ENCODE peak calls at places on chromosomes 16 and 17, in ten cellular contexts. O is CD4-positive, alpha-beta T cell; C is transverse colon; D is Karpas-422; K is substantia nigra; T is brain microvascular endothelial cell; S is left ventricle myocardium inferior; B is neural progenitor cell; V is CD8-positive, alpha-beta T cell; I is heart right ventricle. G is an unnamed sample.

GRCh38 chr16:70706948-70707465 is 21.2 kb upstream of the MTSS2 start:
- DNase-seq in O (no peak), C (no peak), D (no peak), K (no peak), T (peak), S (no peak), B (no peak), V (no peak), I (no peak), G (no peak)

GRCh38 chr17:46911311-46911710 is 11.6 kb upstream of the GOSR2 start:
- DNase-seq in O (no peak), C (no peak), D (no peak), K (no peak), T (no peak), S (no peak), B (no peak), V (no peak), I (peak), G (no peak)

GRCh38 chr16:4693956-4694663 is 748 bp downstream of the NUDT16L1 start:
- DNase-seq in O (peak), C (peak), D (peak), K (no peak), T (peak), S (peak), B (peak), V (peak), I (no peak), G (no peak)

GRCh38 chr16:73058616-73059409 is 10.9 kb upstream of the ZFHX3 start:
- DNase-seq in O (no peak), C (no peak), D (peak), K (no peak), T (peak), S (peak), B (peak), V (no peak), I (peak), G (no peak)

GRCh38 chr17:9971991-9972390 is 66.9 kb upstream of the RCVRN start:
- DNase-seq in O (no peak), C (peak), D (no peak), K (no peak), T (no peak), S (peak), B (no peak), V (no peak), I (peak), G (no peak)

GRCh38 chr17:9937901-9938300 is 32.8 kb upstream of the RCVRN start:
- DNase-seq in O (no peak), C (no peak), D (no peak), K (no peak), T (no peak), S (no peak), B (no peak), V (no peak), I (no peak), G (no peak)

GRCh38 chr17:77422104-77422782 is 281.5 kb downstream of the SEC14L1 start:
- DNase-seq in O (no peak), C (no peak), D (no peak), K (no peak), T (no peak), S (no peak), B (no peak), V (no peak), I (no peak), G (no peak)

GRCh38 chr17:82863646-82863940 is 23.8 kb upstream of the ZNF750 start:
- DNase-seq in O (no peak), C (no peak), D (no peak), K (no peak), T (no peak), S (no peak), B (no peak), V (no peak), I (no peak), G (no peak)

GRCh38 chr17:2883544-2884203 is 87.4 kb downstream of the RAP1GAP2 start:
- DNase-seq in O (no peak), C (no peak), D (no peak), K (no peak), T (peak), S (peak), B (no peak), V (no peak), I (peak), G (no peak)

GRCh38 chr17:43006639-43007551 is at the start of gene IFI35:
- DNase-seq in O (peak), C (peak), D (peak), K (peak), T (peak), S (peak), B (peak), V (peak), I (peak), G (no peak)

GRCh38 chr17:21166599-21167265 is 40.0 kb downstream of the DHRS7B start:
- DNase-seq in O (no peak), C (no peak), D (no peak), K (no peak), T (no peak), S (no peak), B (no peak), V (no peak), I (no peak), G (no peak)

GRCh38 chr17:77146882-77147281 is 6.1 kb downstream of the SEC14L1 start:
- DNase-seq in O (no peak), C (peak), D (no peak), K (no peak), T (no peak), S (no peak), B (no peak), V (no peak), I (no peak), G (no peak)

GRCh38 chr16:49120631-49121030 is 161.0 kb downstream of the CBLN1 start:
- DNase-seq in O (no peak), C (no peak), D (no peak), K (no peak), T (no peak), S (no peak), B (no peak), V (no peak), I (no peak), G (no peak)

GRCh38 chr17:59479141-59479540 is 86.3 kb upstream of the DHX40 start:
- DNase-seq in O (no peak), C (no peak), D (no peak), K (no peak), T (no peak), S (no peak), B (no peak), V (peak), I (no peak), G (peak)

GRCh38 chr17:409848-410673 is 57.5 kb upstream of the RPH3AL start:
- DNase-seq in O (peak), C (peak), D (peak), K (peak), T (peak), S (peak), B (peak), V (peak), I (peak), G (peak)

GRCh38 chr17:412211-413015 is 59.8 kb upstream of the RPH3AL start:
- DNase-seq in O (peak), C (peak), D (peak), K (peak), T (peak), S (no peak), B (peak), V (peak), I (peak), G (no peak)

GRCh38 chr17:409308-409847 is 56.8 kb upstream of the RPH3AL start:
- DNase-seq in O (no peak), C (no peak), D (no peak), K (no peak), T (no peak), S (no peak), B (no peak), V (no peak), I (no peak), G (no peak)

GRCh38 chr17:411416-412120 is 59.0 kb upstream of the RPH3AL start:
- DNase-seq in O (no peak), C (no peak), D (no peak), K (no peak), T (no peak), S (no peak), B (no peak), V (no peak), I (no peak), G (no peak)

GRCh38 chr17:410674-411401 is 58.2 kb upstream of the RPH3AL start:
- DNase-seq in O (peak), C (peak), D (peak), K (no peak), T (no peak), S (no peak), B (peak), V (peak), I (no peak), G (no peak)
- H3K27ac ChIP-seq in O (peak), C (peak), D (peak), K (peak), T (peak), S (peak), B (no peak), V (peak), I (peak), G (no peak)

DNA sequence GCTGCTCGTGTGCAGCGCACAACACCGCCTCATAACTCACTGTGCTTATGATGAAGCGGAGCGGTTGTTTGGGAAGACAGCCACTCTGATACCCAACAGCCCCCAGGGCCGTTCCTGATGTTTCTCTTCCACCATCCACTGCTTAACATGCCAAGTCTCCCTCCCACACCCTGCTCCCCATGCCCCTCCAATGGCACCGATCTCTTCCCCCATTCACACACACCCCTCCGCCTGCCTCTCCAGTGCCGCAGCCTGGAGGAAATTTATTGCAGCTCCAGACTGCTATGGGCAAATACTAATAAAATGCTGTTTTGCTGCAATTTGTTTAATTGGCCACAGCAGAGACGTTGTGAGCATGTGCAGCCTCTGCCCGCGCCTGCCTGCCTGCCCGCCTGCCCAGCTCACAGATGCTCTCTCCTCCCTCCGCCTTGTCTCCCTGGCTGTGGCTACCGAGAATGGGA is 80.3 kb upstream of the LHX1 start:
- DNase-seq in O (no peak), C (no peak), D (no peak), K (no peak), T (no peak), S (no peak), B (no peak), V (no peak), I (no peak), G (no peak)
- H3K27ac ChIP-seq in O (no peak), C (no peak), D (no peak), K (no peak), T (no peak), S (no peak), B (no peak), V (no peak), I (no peak), G (no peak)

DNA sequence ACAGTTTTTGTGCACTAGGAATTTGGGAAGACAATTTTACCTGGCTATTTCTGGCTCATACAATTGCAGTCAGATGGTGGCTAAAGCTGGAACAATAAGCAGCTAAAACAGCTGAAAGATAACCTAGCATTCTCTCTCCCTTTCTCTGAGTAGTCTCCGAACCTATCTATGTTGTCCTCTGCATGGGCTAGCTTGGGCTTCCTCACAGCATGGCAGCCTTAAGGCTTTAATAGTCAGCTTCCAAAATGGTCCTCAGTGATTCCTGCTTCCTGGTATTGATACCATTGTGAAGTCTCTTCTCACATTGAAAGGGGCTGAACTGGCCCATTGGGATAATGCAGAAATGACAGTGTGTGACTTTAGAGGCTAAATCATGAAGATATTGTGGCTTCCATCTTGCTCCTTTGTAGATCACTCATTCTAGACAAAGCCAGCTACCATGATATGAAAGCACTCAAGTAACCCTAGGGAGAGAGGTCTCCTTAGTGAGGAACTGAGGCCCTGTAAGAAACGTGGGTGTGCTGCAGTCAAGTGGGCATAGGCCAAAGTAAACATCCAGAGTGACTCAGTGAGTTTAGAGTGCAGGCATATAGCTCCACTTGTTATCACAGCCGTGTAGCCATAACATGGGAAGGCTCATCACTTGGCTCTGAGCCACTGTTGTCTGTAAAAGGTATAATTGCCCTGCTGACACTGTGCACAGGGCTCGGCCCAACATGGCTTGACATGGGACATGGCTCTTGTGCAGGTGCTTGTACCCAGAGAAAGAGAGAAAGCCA is 5.5 kb upstream of the VKORC1 start:
- DNase-seq in O (no peak), C (no peak), D (no peak), K (no peak), T (peak), S (no peak), B (no peak), V (no peak), I (no peak), G (no peak)
- H3K27ac ChIP-seq in O (no peak), C (no peak), D (no peak), K (no peak), T (peak), S (no peak), B (no peak), V (no peak), I (no peak), G (no peak)

DNA sequence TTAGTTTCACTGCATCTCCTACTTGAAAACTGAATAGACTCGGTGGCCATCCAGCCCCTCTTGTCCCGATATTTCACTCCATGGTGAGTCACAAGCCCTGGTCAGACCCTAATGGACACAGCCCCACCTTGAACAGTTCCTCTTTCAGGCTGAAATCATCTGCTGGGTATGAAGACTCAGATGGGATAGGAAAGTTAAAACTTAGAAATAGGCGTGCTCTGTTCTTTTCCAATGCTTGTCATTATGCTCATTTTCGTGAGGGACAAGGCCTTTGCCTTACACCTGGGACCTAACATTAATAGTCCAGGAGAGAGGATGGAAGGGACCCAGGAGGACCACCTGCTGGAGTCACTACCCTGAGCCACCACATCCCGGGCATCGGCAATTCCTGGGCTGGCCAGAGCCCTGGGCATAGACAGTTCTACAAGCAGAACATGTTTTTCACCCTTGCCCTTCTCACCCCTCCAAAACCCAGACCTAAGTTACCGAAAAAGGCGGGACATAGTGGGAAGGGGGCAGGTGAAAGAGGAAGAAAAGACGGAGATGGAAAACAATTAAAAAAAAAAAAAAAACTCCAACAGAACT is 278.3 kb downstream of the SOX9 start:
- DNase-seq in O (no peak), C (no peak), D (no peak), K (no peak), T (no peak), S (no peak), B (no peak), V (no peak), I (no peak), G (no peak)
- H3K27ac ChIP-seq in O (no peak), C (no peak), D (no peak), K (no peak), T (no peak), S (no peak), B (no peak), V (no peak), I (no peak), G (no peak)

DNA sequence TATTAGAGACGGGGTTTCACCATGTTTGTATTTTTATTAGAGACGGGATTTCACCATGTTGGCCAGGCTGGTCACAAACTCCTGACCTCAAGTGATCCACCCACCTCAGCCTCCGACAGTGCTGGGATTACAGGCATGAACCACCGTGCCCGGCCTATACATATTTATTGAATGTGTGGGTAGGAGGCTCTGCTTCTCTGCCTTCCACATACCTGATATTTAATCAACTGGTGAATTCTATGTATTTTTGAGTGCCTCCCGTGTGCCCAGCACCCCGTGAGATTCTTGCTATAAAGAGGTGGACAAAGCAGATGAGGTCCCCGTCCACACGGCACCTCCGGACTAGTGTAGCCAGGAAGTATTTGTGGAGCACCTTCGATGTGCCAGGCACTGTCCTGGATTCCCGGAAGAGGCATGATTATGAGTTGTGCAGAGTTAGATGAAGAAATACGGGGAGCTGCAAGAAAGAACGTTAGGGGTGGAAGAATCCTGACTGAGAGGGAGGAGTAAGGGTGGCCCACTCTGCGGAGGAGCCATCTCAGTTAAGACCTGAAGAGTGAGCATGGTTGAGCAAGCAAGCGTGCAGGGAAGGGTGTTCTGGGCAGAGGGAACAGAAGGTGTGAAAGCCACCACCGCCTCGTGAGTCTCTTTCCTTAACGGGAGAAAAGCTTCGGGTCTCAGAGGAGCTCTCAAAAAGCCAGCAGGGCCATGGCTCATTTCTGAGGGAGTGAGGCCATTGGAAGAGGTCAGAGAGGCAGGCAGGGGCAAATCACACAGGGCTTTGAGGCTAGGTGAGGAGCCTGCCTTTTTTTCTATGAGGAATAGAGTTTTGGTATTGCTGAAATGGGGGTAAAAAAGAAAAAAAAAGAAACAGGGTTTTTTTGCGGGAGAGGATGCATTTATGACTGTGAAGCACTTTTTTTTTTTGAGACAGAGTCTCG is 21.2 kb downstream of the CRISPLD2 start:
- DNase-seq in O (no peak), C (no peak), D (no peak), K (no peak), T (no peak), S (no peak), B (no peak), V (no peak), I (no peak), G (no peak)
- H3K27ac ChIP-seq in O (no peak), C (peak), D (no peak), K (no peak), T (peak), S (peak), B (no peak), V (no peak), I (peak), G (no peak)